ENCODE peak calls at places on chromosome 21, in seven cellular contexts. V is GM23248, T is fibroblast of the aortic adventitia, C is right cardiac atrium, D is Peyer's patch, L is kidney, X is tibial artery. A is an unnamed sample.

GRCh38 chr21:35619184-35619583 is 441.1 kb downstream of the SETD4 start:
- DNase-seq in V (peak), T (peak), C (no peak), D (no peak), L (no peak), X (no peak), A (peak)

GRCh38 chr21:16842716-16843115 is 670.1 kb upstream of the CXADR start:
- DNase-seq in V (peak), T (no peak), C (no peak), D (no peak), L (no peak), X (no peak), A (peak)

GRCh38 chr21:31326478-31327247 is 17.4 kb downstream of the TIAM1 start:
- DNase-seq in V (peak), T (peak), C (no peak), D (peak), L (no peak), X (no peak), A (no peak)

GRCh38 chr21:46064870-46065214 is 33.1 kb upstream of the COL6A2 start:
- DNase-seq in V (no peak), T (no peak), C (no peak), D (no peak), L (peak), X (peak), A (no peak)

GRCh38 chr21:21002137-21002536 is 3.9 kb downstream of the NCAM2 start:
- DNase-seq in V (no peak), T (peak), C (no peak), D (no peak), L (no peak), X (no peak), A (no peak)

GRCh38 chr21:39696620-39697019 is 48.4 kb upstream of the IGSF5 start:
- DNase-seq in V (no peak), T (no peak), C (no peak), D (no peak), L (no peak), X (no peak), A (peak)

GRCh38 chr21:37231247-37231645 is 35.9 kb downstream of the VPS26C start:
- DNase-seq in V (no peak), T (no peak), C (no peak), D (no peak), L (no peak), X (no peak), A (no peak)

GRCh38 chr21:37712204-37712934 is 203.9 kb downstream of the KCNJ6 start:
- DNase-seq in V (peak), T (peak), C (peak), D (no peak), L (no peak), X (peak), A (peak)

GRCh38 chr21:37257526-37257966 is 9.6 kb downstream of the VPS26C start:
- DNase-seq in V (peak), T (peak), C (peak), D (peak), L (peak), X (peak), A (peak)

GRCh38 chr21:17359781-17360180 is 153.1 kb upstream of the CXADR start:
- DNase-seq in V (no peak), T (no peak), C (no peak), D (no peak), L (no peak), X (no peak), A (no peak)

GRCh38 chr21:31772674-31773555 is 41.0 kb upstream of the SCAF4 start:
- DNase-seq in V (no peak), T (no peak), C (no peak), D (peak), L (no peak), X (no peak), A (no peak)

GRCh38 chr21:40752125-40752524 is 94.8 kb downstream of the DSCAM start:
- DNase-seq in V (no peak), T (no peak), C (no peak), D (no peak), L (no peak), X (no peak), A (no peak)

GRCh38 chr21:34881894-34882371 is 167.2 kb downstream of the RUNX1 start:
- DNase-seq in V (peak), T (peak), C (no peak), D (no peak), L (no peak), X (no peak), A (peak)

GRCh38 chr21:27582946-27583270 is 616.0 kb upstream of the ADAMTS5 start:
- DNase-seq in V (peak), T (peak), C (no peak), D (no peak), L (no peak), X (no peak), A (no peak)

GRCh38 chr21:39386194-39386593 is 37.3 kb upstream of the HMGN1 start:
- DNase-seq in V (no peak), T (peak), C (peak), D (no peak), L (no peak), X (no peak), A (peak)

GRCh38 chr21:16587671-16588379 is 858.0 kb downstream of the USP25 start:
- DNase-seq in V (peak), T (peak), C (no peak), D (no peak), L (peak), X (no peak), A (peak)

GRCh38 chr21:18041012-18041411 is 203.6 kb upstream of the CHODL start:
- DNase-seq in V (no peak), T (no peak), C (no peak), D (no peak), L (no peak), X (no peak), A (peak)

GRCh38 chr21:39071623-39072214 is 111.5 kb downstream of the PSMG1 start:
- DNase-seq in V (peak), T (peak), C (no peak), D (no peak), L (no peak), X (no peak), A (peak)

GRCh38 chr21:34889287-34889536 is 159.9 kb downstream of the RUNX1 start:
- DNase-seq in V (peak), T (peak), C (peak), D (peak), L (peak), X (peak), A (peak)

GRCh38 chr21:46188226-46189212 is 4.3 kb upstream of the SPATC1L start:
- DNase-seq in V (peak), T (peak), C (peak), D (peak), L (peak), X (peak), A (peak)

GRCh38 chr21:31370893-31371652 is 27.0 kb upstream of the TIAM1 start:
- DNase-seq in V (peak), T (peak), C (peak), D (no peak), L (no peak), X (no peak), A (peak)

GRCh38 chr21:17554619-17555472 is 42.0 kb downstream of the CXADR start:
- DNase-seq in V (peak), T (peak), C (no peak), D (no peak), L (no peak), X (no peak), A (no peak)

GRCh38 chr21:36630485-36631206 is 68.3 kb upstream of the SIM2 start:
- DNase-seq in V (peak), T (peak), C (no peak), D (peak), L (no peak), X (no peak), A (peak)

GRCh38 chr21:27825035-27825434 is 858.1 kb upstream of the ADAMTS5 start:
- DNase-seq in V (no peak), T (no peak), C (no peak), D (no peak), L (no peak), X (no peak), A (no peak)

GRCh38 chr21:37749132-37749531 is 167.1 kb downstream of the KCNJ6 start:
- DNase-seq in V (no peak), T (no peak), C (no peak), D (no peak), L (no peak), X (no peak), A (no peak)

GRCh38 chr21:31665397-31665796 is 5.9 kb downstream of the SOD1 start:
- DNase-seq in V (peak), T (peak), C (peak), D (no peak), L (no peak), X (no peak), A (no peak)

GRCh38 chr21:34928637-34929036 is 120.5 kb downstream of the RUNX1 start:
- DNase-seq in V (no peak), T (no peak), C (no peak), D (no peak), L (no peak), X (no peak), A (no peak)

GRCh38 chr21:42122808-42123207 is 51.7 kb downstream of the UMODL1 start:
- DNase-seq in V (no peak), T (no peak), C (no peak), D (no peak), L (peak), X (no peak), A (no peak)

GRCh38 chr21:38479641-38480515 is 18.4 kb downstream of the ERG start:
- DNase-seq in V (no peak), T (no peak), C (no peak), D (no peak), L (no peak), X (no peak), A (no peak)

GRCh38 chr21:29209696-29210095 is 79.3 kb downstream of the MAP3K7CL start:
- DNase-seq in V (peak), T (peak), C (no peak), D (no peak), L (no peak), X (no peak), A (peak)

GRCh38 chr21:29205988-29206387 is 75.5 kb downstream of the MAP3K7CL start:
- DNase-seq in V (no peak), T (no peak), C (no peak), D (no peak), L (no peak), X (no peak), A (no peak)

GRCh38 chr21:29206445-29206844 is 76.0 kb downstream of the MAP3K7CL start:
- DNase-seq in V (no peak), T (no peak), C (no peak), D (no peak), L (no peak), X (no peak), A (no peak)

GRCh38 chr21:29208666-29209059 is 78.2 kb downstream of the MAP3K7CL start:
- DNase-seq in V (peak), T (peak), C (no peak), D (no peak), L (no peak), X (no peak), A (peak)

GRCh38 chr21:29208044-29208665 is 77.7 kb downstream of the MAP3K7CL start:
- DNase-seq in V (no peak), T (no peak), C (no peak), D (no peak), L (no peak), X (no peak), A (no peak)
- H3K4me3 ChIP-seq in V (peak), T (peak), C (no peak), D (no peak), L (no peak), X (no peak), A (no peak)

GRCh38 chr21:19440792-19441494 is 1037.4 kb upstream of the TMPRSS15 start:
- DNase-seq in V (no peak), T (no peak), C (no peak), D (no peak), L (no peak), X (no peak), A (no peak)
- H3K4me3 ChIP-seq in V (no peak), T (no peak), C (no peak), D (no peak), L (no peak), X (no peak), A (no peak)

GRCh38 chr21:44748621-44749020 is 37.2 kb upstream of the TSPEAR start:
- DNase-seq in V (no peak), T (no peak), C (peak), D (no peak), L (no peak), X (no peak), A (no peak)

GRCh38 chr21:44750675-44751025 is 39.3 kb upstream of the TSPEAR start:
- DNase-seq in V (no peak), T (no peak), C (no peak), D (no peak), L (no peak), X (peak), A (no peak)

GRCh38 chr21:44751186-44751798 is 39.9 kb upstream of the TSPEAR start:
- DNase-seq in V (no peak), T (no peak), C (peak), D (no peak), L (peak), X (peak), A (no peak)

GRCh38 chr21:44749116-44749758 is 37.9 kb upstream of the TSPEAR start:
- DNase-seq in V (no peak), T (no peak), C (peak), D (no peak), L (no peak), X (peak), A (no peak)

DNA sequence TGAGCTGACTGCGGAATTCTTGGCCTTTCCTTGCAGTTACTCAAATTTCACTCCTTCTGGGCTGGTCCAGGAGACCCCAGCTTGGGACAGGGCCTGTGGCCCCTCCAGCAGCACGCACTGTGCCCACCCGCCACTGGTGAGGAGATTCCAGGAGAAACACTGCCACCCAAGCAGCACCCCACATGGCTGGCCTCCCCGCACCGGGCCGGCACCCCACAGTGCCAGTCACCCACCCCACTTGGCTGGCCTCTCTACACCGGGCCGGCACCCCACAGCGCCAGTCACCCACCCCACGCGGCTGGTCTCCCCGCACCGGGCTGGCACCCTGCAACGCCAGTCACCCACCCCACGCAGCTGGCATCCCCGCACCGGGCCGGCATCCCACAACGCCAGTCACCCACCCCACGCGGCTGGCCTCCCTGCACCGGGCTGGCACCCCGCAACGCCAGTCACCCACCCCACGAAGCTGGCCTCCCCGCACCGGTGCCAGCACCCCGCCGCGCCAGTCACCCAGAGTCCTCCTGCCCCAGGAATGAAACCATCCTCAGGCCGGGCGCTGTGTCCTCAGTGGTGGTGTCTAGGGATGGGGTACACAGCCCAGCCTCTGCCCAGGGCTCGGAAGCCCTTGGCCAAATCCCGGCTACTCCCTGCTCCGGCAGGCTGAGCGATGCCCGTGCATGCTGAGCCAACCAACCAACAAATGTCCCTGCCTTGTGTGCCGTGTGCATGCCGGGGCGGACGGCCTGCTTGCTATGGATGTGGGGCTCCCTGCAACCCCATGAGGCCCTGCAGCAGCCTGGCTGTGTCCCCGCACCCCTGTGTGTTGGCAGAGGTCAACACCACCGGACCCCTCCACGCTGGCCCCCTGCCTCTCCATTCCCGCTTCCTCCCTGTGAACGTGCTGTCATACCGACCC is 38.6 kb upstream of the TSPEAR start:
- DNase-seq in V (no peak), T (no peak), C (peak), D (no peak), L (no peak), X (peak), A (no peak)
- H3K4me3 ChIP-seq in V (no peak), T (no peak), C (no peak), D (no peak), L (no peak), X (no peak), A (no peak)

GRCh38 chr21:44709426-44710293 is 1.7 kb downstream of the TSPEAR start:
- DNase-seq in V (peak), T (peak), C (peak), D (no peak), L (peak), X (peak), A (no peak)

GRCh38 chr21:44708866-44709425 is 2.4 kb downstream of the TSPEAR start:
- DNase-seq in V (no peak), T (no peak), C (no peak), D (no peak), L (peak), X (peak), A (no peak)

GRCh38 chr21:44711327-44712202 is at the start of gene TSPEAR:
- DNase-seq in V (no peak), T (no peak), C (peak), D (no peak), L (peak), X (peak), A (no peak)

GRCh38 chr21:44710756-44711326 is 531 bp downstream of the TSPEAR start:
- DNase-seq in V (no peak), T (no peak), C (peak), D (no peak), L (no peak), X (peak), A (no peak)

DNA sequence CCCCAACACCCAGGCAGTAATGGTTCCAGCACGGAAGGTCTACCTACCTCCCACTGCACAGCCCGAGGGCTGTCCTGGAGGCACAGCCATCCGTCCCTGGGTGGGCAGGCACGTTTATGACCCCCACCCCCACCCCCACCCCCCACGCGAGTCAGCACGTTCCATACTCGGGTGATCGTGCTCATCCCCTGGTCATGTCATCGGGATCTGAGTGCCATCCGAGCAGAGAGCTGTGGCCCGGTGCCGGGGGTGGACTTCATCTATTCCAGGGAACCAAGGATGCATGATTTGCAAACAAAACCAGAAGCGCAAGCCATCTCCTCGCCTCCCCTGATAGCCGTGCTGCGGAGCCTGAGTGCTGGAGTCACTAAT is 1.1 kb downstream of the TSPEAR start:
- DNase-seq in V (no peak), T (no peak), C (no peak), D (no peak), L (no peak), X (no peak), A (no peak)
- H3K4me3 ChIP-seq in V (no peak), T (no peak), C (peak), D (no peak), L (no peak), X (no peak), A (no peak)

GRCh38 chr21:43198376-43198775 is 29.6 kb downstream of the CRYAA start:
- DNase-seq in V (no peak), T (no peak), C (no peak), D (no peak), L (no peak), X (no peak), A (no peak)

GRCh38 chr21:43195131-43196021 is 26.6 kb downstream of the CRYAA start:
- DNase-seq in V (no peak), T (no peak), C (peak), D (no peak), L (peak), X (peak), A (no peak)

GRCh38 chr21:43193651-43194302 is 25.0 kb downstream of the CRYAA start:
- DNase-seq in V (peak), T (peak), C (peak), D (peak), L (peak), X (peak), A (peak)

GRCh38 chr21:43194303-43195130 is 25.7 kb downstream of the CRYAA start:
- DNase-seq in V (no peak), T (no peak), C (peak), D (peak), L (peak), X (peak), A (no peak)

GRCh38 chr21:43196789-43197188 is 28.0 kb downstream of the CRYAA start:
- DNase-seq in V (no peak), T (no peak), C (peak), D (no peak), L (peak), X (peak), A (no peak)
- H3K4me3 ChIP-seq in V (no peak), T (no peak), C (no peak), D (no peak), L (no peak), X (no peak), A (no peak)

GRCh38 chr21:44931501-44932365 is 8.1 kb upstream of the SLX9 start:
- DNase-seq in V (peak), T (no peak), C (peak), D (no peak), L (peak), X (peak), A (no peak)
- H3K4me3 ChIP-seq in V (peak), T (peak), C (peak), D (peak), L (peak), X (peak), A (peak)

DNA sequence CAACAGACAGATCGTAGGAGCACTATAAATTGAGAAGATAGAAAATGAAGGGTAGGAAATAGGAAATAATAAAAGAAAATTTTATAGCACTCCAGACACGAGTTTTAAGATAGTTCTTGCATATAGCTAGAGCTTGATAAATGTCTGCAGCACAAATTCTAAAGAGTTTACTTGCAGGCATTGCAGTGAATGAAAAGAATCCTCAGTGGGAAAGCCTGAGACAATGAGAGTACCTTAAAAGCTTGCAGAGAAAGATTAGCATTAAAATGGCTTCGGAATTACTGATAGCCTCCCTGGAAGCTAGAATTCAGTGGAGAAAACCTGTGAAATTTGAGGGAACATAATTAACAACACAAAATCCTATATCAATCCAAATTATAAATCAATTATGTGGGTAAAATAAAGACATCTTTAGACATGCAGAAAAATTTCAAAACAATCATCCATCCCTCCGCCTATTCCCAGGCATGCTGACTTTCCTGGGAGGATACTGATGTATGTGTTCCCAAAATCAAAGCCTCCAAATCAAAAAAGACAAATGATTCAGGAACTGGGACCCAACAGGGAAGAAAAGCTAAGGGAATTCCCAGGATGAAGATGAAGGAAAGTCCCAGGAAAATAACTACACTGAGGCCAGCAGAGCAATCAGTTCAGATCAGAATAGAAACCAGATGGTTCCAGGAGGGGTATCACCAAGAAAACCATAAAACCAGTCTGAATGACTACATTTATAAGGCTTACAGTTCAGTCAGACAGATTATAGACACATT is 305.9 kb upstream of the USP25 start:
- DNase-seq in V (no peak), T (no peak), C (no peak), D (no peak), L (no peak), X (no peak), A (no peak)
- H3K4me3 ChIP-seq in V (no peak), T (no peak), C (no peak), D (no peak), L (no peak), X (no peak), A (no peak)

GRCh38 chr21:23886828-23887708 is 1720.2 kb downstream of the MRPL39 start:
- DNase-seq in V (no peak), T (no peak), C (no peak), D (no peak), L (no peak), X (no peak), A (no peak)
- H3K4me3 ChIP-seq in V (no peak), T (no peak), C (no peak), D (peak), L (no peak), X (no peak), A (no peak)

GRCh38 chr21:33684068-33684467 is 41.8 kb downstream of the ITSN1 start:
- DNase-seq in V (no peak), T (no peak), C (no peak), D (no peak), L (no peak), X (no peak), A (no peak)
- H3K4me3 ChIP-seq in V (peak), T (no peak), C (no peak), D (no peak), L (no peak), X (no peak), A (no peak)

GRCh38 chr21:44870748-44871495 is 2.6 kb downstream of the PTTG1IP start:
- DNase-seq in V (no peak), T (no peak), C (peak), D (no peak), L (peak), X (peak), A (peak)
- H3K4me3 ChIP-seq in V (peak), T (peak), C (peak), D (peak), L (peak), X (peak), A (peak)

A was measured in astrocyte of the spinal cord.